ENCODE peak calls at places on chromosome 21, in seven cellular contexts. E is GM20000, F is NCI-H748 treated with DMSO at 0.1 percent for 48 hours, J is dermis microvascular lymphatic vessel endothelial cell, U is NAMALWA, B is Caki2, N is GM13977. M is an unnamed sample.

GRCh38 chr21:32337206-32337605 is 38.6 kb downstream of the MRAP start:
- DNase-seq in N (no peak), E (no peak), F (no peak), J (no peak), B (no peak), U (no peak), M (no peak)

GRCh38 chr21:33362044-33362555 is 37.3 kb downstream of the IFNAR1 start:
- DNase-seq in E (no peak), U (peak; percentile 92), N (no peak), J (peak; percentile 35), F (peak; percentile 94), B (no peak), M (no peak)

GRCh38 chr21:42542596-42542995 is 28.9 kb downstream of the SLC37A1 start:
- DNase-seq in F (no peak), B (no peak), E (no peak), U (no peak), N (no peak), J (no peak), M (no peak)

GRCh38 chr21:45135122-45135521 is 60.7 kb downstream of the ADARB1 start:
- DNase-seq in J (no peak), U (no peak), B (no peak), N (no peak), F (no peak), E (no peak), M (no peak)

GRCh38 chr21:46060596-46061061 is 37.3 kb upstream of the COL6A2 start:
- DNase-seq in F (no peak), J (no peak), B (peak; percentile 92), E (no peak), U (no peak), N (no peak), M (peak; percentile 90)

GRCh38 chr21:28632718-28633408 is 359.8 kb downstream of the LTN1 start:
- DNase-seq in U (no peak), J (peak; percentile 53), F (no peak), E (no peak), N (no peak), B (no peak), M (peak; percentile 18)

GRCh38 chr21:26095131-26095530 is 75.4 kb downstream of the APP start:
- DNase-seq in E (no peak), B (no peak), J (no peak), N (no peak), F (no peak), U (no peak), M (no peak)

GRCh38 chr21:39048064-39048463 is 135.2 kb downstream of the PSMG1 start:
- DNase-seq in B (peak; percentile 76), J (peak; percentile 57), F (peak; percentile 77), E (no peak), U (no peak), N (no peak), M (no peak)

GRCh38 chr21:26966978-26967913 is at the start of gene ADAMTS5:
- DNase-seq in U (no peak), E (no peak), N (peak; percentile 14), F (no peak), B (peak; percentile 59), J (no peak), M (peak; percentile 78)

GRCh38 chr21:45336870-45337269 is 49.2 kb upstream of the POFUT2 start:
- DNase-seq in U (no peak), J (no peak), F (no peak), N (no peak), B (peak; percentile 52), E (no peak), M (no peak)

GRCh38 chr21:42991992-42992740 is 17.8 kb downstream of the PKNOX1 start:
- DNase-seq in F (no peak), B (peak; percentile 80), N (no peak), E (no peak), J (peak; percentile 79), U (peak; percentile 64), M (peak; percentile 89)

GRCh38 chr21:18725653-18726052 is 322.1 kb upstream of the TMPRSS15 start:
- DNase-seq in E (no peak), U (peak; percentile 58), N (no peak), J (no peak), B (no peak), F (no peak), M (no peak)

GRCh38 chr21:42179316-42179715 is 39.6 kb upstream of the ABCG1 start:
- DNase-seq in N (no peak), J (no peak), B (no peak), E (no peak), F (no peak), U (no peak), M (no peak)

GRCh38 chr21:43645414-43645891 is 13.8 kb downstream of the HSF2BP start:
- DNase-seq in N (peak; percentile 61), J (peak; percentile 73), E (peak; percentile 59), U (peak; percentile 86), B (peak; percentile 59), F (peak; percentile 7), M (peak; percentile 55)

GRCh38 chr21:44392916-44393315 is 39.5 kb downstream of the TRPM2 start:
- DNase-seq in J (no peak), U (no peak), B (no peak), N (peak; percentile 6), E (peak; percentile 11), F (no peak), M (no peak)

GRCh38 chr21:38254970-38255369 is 1.8 kb upstream of the KCNJ15 start:
- DNase-seq in U (no peak), E (no peak), N (no peak), F (no peak), B (no peak), J (no peak), M (no peak)

GRCh38 chr21:45596704-45597318 is 46.7 kb upstream of the PCBP3 start:
- DNase-seq in J (peak; percentile 58), N (peak; percentile 87), U (peak; percentile 81), E (peak; percentile 87), F (peak; percentile 20), B (peak; percentile 29), M (peak; percentile 78)

GRCh38 chr21:42169758-42170157 is 49.2 kb upstream of the ABCG1 start:
- DNase-seq in F (no peak), B (no peak), N (no peak), E (no peak), J (no peak), U (no peak), M (no peak)

GRCh38 chr21:40472026-40472425 is 374.9 kb downstream of the DSCAM start:
- DNase-seq in F (no peak), E (no peak), J (no peak), B (no peak), U (no peak), N (no peak), M (peak; percentile 7)

GRCh38 chr21:32611471-32611997 is 643 bp downstream of the CFAP298 start:
- DNase-seq in J (peak; percentile 52), B (peak; percentile 10), U (peak; percentile 68), E (peak; percentile 49), N (peak; percentile 61), F (no peak), M (peak; percentile 57)

GRCh38 chr21:17539323-17539722 is 26.5 kb downstream of the CXADR start:
- DNase-seq in J (no peak), E (no peak), U (no peak), N (no peak), F (no peak), B (no peak), M (no peak)

GRCh38 chr21:39681257-39681656 is 63.7 kb upstream of the IGSF5 start:
- DNase-seq in U (no peak), J (no peak), F (no peak), N (no peak), B (no peak), E (no peak), M (no peak)

GRCh38 chr21:45979141-45979631 is 2.4 kb upstream of the COL6A1 start:
- DNase-seq in N (no peak), B (no peak), F (no peak), J (no peak), U (no peak), E (no peak), M (no peak)

GRCh38 chr21:36297938-36298572 is 21.9 kb upstream of the MORC3 start:
- DNase-seq in U (peak; percentile 85), N (peak; percentile 89), J (peak; percentile 38), B (no peak), F (no peak), E (peak; percentile 92), M (peak; percentile 44)

GRCh38 chr21:43842742-43843141 is 22.3 kb upstream of the AGPAT3 start:
- DNase-seq in N (no peak), F (no peak), U (peak; percentile 56), J (no peak), E (peak; percentile 56), B (no peak), M (no peak)

GRCh38 chr21:38760017-38760761 is 45.5 kb upstream of the ETS2 start:
- DNase-seq in U (no peak), F (no peak), J (no peak), B (no peak), E (no peak), N (no peak), M (no peak)

GRCh38 chr21:17391811-17392340 is 121.0 kb upstream of the CXADR start:
- DNase-seq in F (peak; percentile 19), N (no peak), J (no peak), E (no peak), U (no peak), B (no peak), M (no peak)

GRCh38 chr21:44953628-44954021 is 13.8 kb downstream of the SLX9 start:
- DNase-seq in E (no peak), J (no peak), F (no peak), B (no peak), U (no peak), N (no peak), M (no peak)

GRCh38 chr21:28742527-28742926 is 250.2 kb downstream of the LTN1 start:
- DNase-seq in U (peak; percentile 20), F (no peak), B (no peak), N (no peak), E (no peak), J (peak; percentile 49), M (peak; percentile 31)

GRCh38 chr21:38178653-38179503 is 77.9 kb upstream of the KCNJ15 start:
- DNase-seq in F (no peak), E (no peak), U (no peak), N (no peak), J (no peak), B (no peak), M (no peak)

GRCh38 chr21:17789085-17789484 is 30.1 kb downstream of the C21orf91 start:
- DNase-seq in J (no peak), N (no peak), F (no peak), B (no peak), U (no peak), E (no peak), M (no peak)

GRCh38 chr21:38472709-38473108 is 25.6 kb downstream of the ERG start:
- DNase-seq in E (no peak), N (no peak), F (no peak), B (no peak), U (no peak), J (no peak), M (no peak)

GRCh38 chr21:37483776-37484175 is 117.2 kb downstream of the DYRK1A start:
- DNase-seq in F (no peak), E (no peak), U (no peak), J (no peak), N (no peak), B (no peak), M (no peak)

GRCh38 chr21:38229260-38229877 is 27.4 kb upstream of the KCNJ15 start:
- DNase-seq in N (no peak), U (no peak), E (no peak), F (no peak), J (no peak), B (peak; percentile 30), M (no peak)

GRCh38 chr21:43917515-43918384 is 52.7 kb downstream of the AGPAT3 start:
- DNase-seq in E (peak; percentile 60), B (no peak), N (no peak), F (no peak), J (peak; percentile 14), U (no peak), M (no peak)

GRCh38 chr21:45358711-45359310 is 46.2 kb upstream of the COL18A1 start:
- DNase-seq in E (no peak), U (no peak), J (no peak), F (no peak), B (no peak), N (no peak), M (no peak)

GRCh38 chr21:42503711-42504110 is 7.7 kb upstream of the RSPH1 start:
- DNase-seq in E (peak; percentile 35), U (no peak), N (no peak), B (no peak), F (no peak), J (no peak), M (no peak)

GRCh38 chr21:28299946-28300345 is 692.7 kb downstream of the LTN1 start:
- DNase-seq in U (no peak), B (no peak), E (no peak), J (no peak), N (no peak), F (no peak), M (no peak)